ENCODE peak calls at places on chromosomes 6 and 20, in nine cellular contexts. S, N, V, J, W, Z, D, B and G are unnamed samples.

GRCh38 chr20:41423026-41423425 is 56.4 kb upstream of the EMILIN3 start:
- DNase-seq in Z (no peak), W (no peak), B (no peak), S (no peak), J (no peak), D (no peak), V (no peak), N (no peak), G (no peak)

GRCh38 chr6:170234419-170234818 is 56.5 kb downstream of the DLL1 start:
- DNase-seq in S (no peak), N (no peak), V (no peak), J (no peak), B (no peak), Z (peak; percentile 22), W (no peak), D (peak; percentile 87), G (no peak)

GRCh38 chr6:146850238-146850896 is 251.6 kb downstream of the ADGB start:
- DNase-seq in S (no peak), Z (no peak), D (no peak), V (no peak), J (peak; percentile 45), N (no peak), B (no peak), W (peak; percentile 98), G (peak; percentile 20)

GRCh38 chr6:125149256-125150144 is 4.1 kb upstream of the TPD52L1 start:
- DNase-seq in B (no peak), V (no peak), N (no peak), D (no peak), S (no peak), J (no peak), Z (no peak), W (peak; percentile 80), G (no peak)

GRCh38 chr6:10303806-10304520 is 110.9 kb downstream of the TFAP2A start:
- DNase-seq in S (no peak), D (no peak), B (no peak), N (no peak), Z (no peak), W (peak; percentile 29), J (no peak), V (no peak), G (no peak)

GRCh38 chr6:5640614-5641013 is 366.1 kb downstream of the NRN1 start:
- DNase-seq in N (no peak), V (no peak), B (no peak), J (no peak), Z (no peak), D (no peak), W (no peak), S (no peak), G (no peak)

GRCh38 chr6:4809999-4810918 is 34.1 kb downstream of the CDYL start:
- DNase-seq in D (no peak), N (no peak), S (peak; percentile 63), B (no peak), J (no peak), W (peak; percentile 57), V (no peak), Z (no peak), G (no peak)

GRCh38 chr6:129312865-129313264 is 397.1 kb downstream of the ARHGAP18 start:
- DNase-seq in W (peak; percentile 81), S (peak; percentile 80), D (no peak), V (no peak), B (no peak), N (no peak), J (no peak), Z (no peak), G (no peak)